ENCODE peak calls at places on chromosome 2, in eight cellular contexts. U is CD8-positive, alpha-beta memory T cell; K is PC-3; A is MM.1S; C is mesendoderm; X is lower lobe of right lung; Y is effector memory CD4-positive, alpha-beta T cell; E is OCI-LY7. T is an unnamed sample.

GRCh38 chr2:217585362-217585761 is 417.4 kb downstream of the TNS1 start:
- DNase-seq in Y (no peak), A (no peak), K (no peak), X (no peak), C (no peak), U (no peak), E (no peak), T (no peak)

GRCh38 chr2:147006724-147007123 is 838.1 kb upstream of the ACVR2A start:
- DNase-seq in C (no peak), X (no peak), U (no peak), K (no peak), Y (no peak), A (no peak), E (no peak), T (no peak)

GRCh38 chr2:39378968-39379367 is 58.1 kb downstream of the MAP4K3 start:
- DNase-seq in U (no peak), Y (no peak), C (no peak), X (no peak), A (no peak), E (no peak), K (no peak), T (no peak)

GRCh38 chr2:237920673-237921072 is 46.1 kb upstream of the UBE2F start:
- DNase-seq in X (no peak), K (no peak), E (no peak), Y (no peak), C (no peak), A (no peak), U (no peak), T (no peak)

GRCh38 chr2:72496479-72496878 is 329.4 kb downstream of the EXOC6B start:
- DNase-seq in C (no peak), U (no peak), E (no peak), A (no peak), Y (no peak), K (no peak), X (no peak), T (no peak)

GRCh38 chr2:236794074-236794473 is 224.4 kb downstream of the ACKR3 start:
- DNase-seq in A (no peak), Y (no peak), X (no peak), C (peak), K (peak), E (no peak), U (no peak), T (no peak)

GRCh38 chr2:25976884-25977741 is 5.2 kb downstream of the KIF3C start:
- DNase-seq in Y (no peak), C (peak), E (no peak), X (no peak), U (no peak), K (peak), A (no peak), T (no peak)

GRCh38 chr2:75221872-75222271 is 22.6 kb upstream of the TACR1 start:
- DNase-seq in U (no peak), A (no peak), E (no peak), K (peak), Y (no peak), C (no peak), X (no peak), T (no peak)

GRCh38 chr2:172561270-172561669 is 5.4 kb downstream of the PDK1 start:
- DNase-seq in A (peak), U (no peak), Y (no peak), C (no peak), X (no peak), K (no peak), E (no peak), T (no peak)

GRCh38 chr2:26670171-26670570 is 22.4 kb upstream of the KCNK3 start:
- DNase-seq in Y (no peak), U (no peak), C (no peak), E (no peak), K (peak), X (no peak), A (no peak), T (no peak)

GRCh38 chr2:143716527-143716926 is 587.3 kb downstream of the ARHGAP15 start:
- DNase-seq in E (no peak), Y (no peak), A (no peak), U (no peak), X (no peak), C (no peak), K (no peak), T (no peak)

GRCh38 chr2:232777278-232777677 is 913 bp upstream of the KCNJ13 start:
- DNase-seq in Y (no peak), K (no peak), X (no peak), C (no peak), U (no peak), E (no peak), A (no peak), T (no peak)

GRCh38 chr2:133841905-133842304 is 273.6 kb upstream of the NCKAP5 start:
- DNase-seq in A (no peak), U (no peak), C (no peak), Y (no peak), K (peak), E (no peak), X (no peak), T (no peak)

GRCh38 chr2:214310319-214310718 is 100.5 kb upstream of the VWC2L start:
- DNase-seq in Y (no peak), U (no peak), A (peak), X (no peak), K (peak), C (peak), E (no peak), T (no peak)

GRCh38 chr2:44821500-44821899 is 120.0 kb upstream of the SIX3 start:
- DNase-seq in A (no peak), Y (no peak), U (no peak), E (no peak), K (no peak), C (no peak), X (no peak), T (no peak)

GRCh38 chr2:231886071-231886681 is 40.0 kb downstream of the NPPC start:
- DNase-seq in X (no peak), K (no peak), C (no peak), E (no peak), A (no peak), Y (no peak), U (no peak), T (no peak)

GRCh38 chr2:136305517-136306192 is 187.7 kb upstream of the CXCR4 start:
- DNase-seq in U (peak), A (peak), Y (peak), K (no peak), E (no peak), C (peak), X (no peak), T (no peak)

GRCh38 chr2:174918886-174919526 is 86.2 kb downstream of the CHN1 start:
- DNase-seq in E (no peak), X (no peak), U (no peak), Y (no peak), C (peak), K (no peak), A (no peak), T (no peak)

GRCh38 chr2:237629739-237630138 is 2.4 kb downstream of the LRRFIP1 start:
- DNase-seq in A (no peak), U (no peak), Y (no peak), K (peak), C (no peak), X (no peak), E (no peak), T (no peak)

GRCh38 chr2:181944164-181944913 is 41.3 kb upstream of the PPP1R1C start:
- DNase-seq in E (no peak), U (no peak), X (no peak), K (no peak), Y (no peak), C (no peak), A (no peak), T (no peak)

GRCh38 chr2:24620936-24621335 is 129.9 kb downstream of the NCOA1 start:
- DNase-seq in U (no peak), C (peak), K (no peak), A (no peak), Y (no peak), X (no peak), E (no peak), T (no peak)

GRCh38 chr2:170742000-170742399 is 26.9 kb downstream of the SP5 start:
- DNase-seq in U (no peak), C (no peak), X (no peak), Y (no peak), A (no peak), K (no peak), E (no peak), T (no peak)

GRCh38 chr2:36966370-36967235 is at the start of gene STRN:
- DNase-seq in X (peak), Y (peak), U (peak), K (peak), C (peak), A (peak), E (peak), T (peak)

GRCh38 chr2:137846993-137847392 is 117.3 kb upstream of the HNMT start:
- DNase-seq in C (no peak), A (no peak), Y (no peak), U (no peak), X (no peak), E (no peak), K (peak), T (no peak)

DNA sequence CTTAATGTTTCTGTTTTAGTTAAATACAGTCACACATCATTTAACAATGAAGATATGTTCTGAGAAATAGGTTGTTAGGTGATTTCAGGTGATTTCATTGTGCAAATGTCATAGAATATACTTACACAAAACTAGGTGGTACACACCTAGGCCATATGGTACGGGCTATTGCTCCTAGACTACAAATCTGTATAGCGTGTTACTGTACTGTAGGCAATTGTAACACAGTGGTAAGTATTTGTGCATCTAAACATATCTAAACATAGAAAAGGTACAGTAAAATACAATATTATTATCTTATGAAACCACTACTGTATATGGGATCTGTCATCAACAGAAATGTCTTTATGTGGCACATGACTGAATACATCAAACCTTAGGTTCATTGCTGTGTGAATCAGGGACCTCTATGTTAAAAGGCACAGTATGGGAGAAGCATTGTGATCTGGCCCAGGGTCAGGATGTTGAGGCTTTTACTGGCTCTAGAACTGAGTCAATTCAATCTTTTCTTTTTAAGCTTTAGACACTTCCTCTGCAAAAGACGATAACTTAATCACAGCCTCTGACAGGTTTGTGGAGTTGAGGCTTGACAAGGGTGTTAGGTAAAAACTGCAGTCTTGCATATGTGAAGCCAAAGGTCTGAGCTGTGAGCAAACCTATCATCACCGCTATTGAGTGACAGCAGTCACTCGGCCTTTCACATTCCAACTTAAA is 17.5 kb upstream of the ARHGAP25 start:
- DNase-seq in K (no peak), X (no peak), Y (no peak), C (no peak), A (no peak), E (no peak), U (no peak), T (no peak)
- H3K27ac ChIP-seq in K (no peak), X (no peak), Y (peak), C (no peak), A (no peak), E (no peak), U (no peak), T (no peak)

GRCh38 chr2:105778344-105778607 is 33.6 kb downstream of the NCK2 start:
- DNase-seq in C (no peak), K (no peak), E (no peak), Y (no peak), U (no peak), X (no peak), A (no peak), T (no peak)
- H3K27ac ChIP-seq in C (no peak), K (no peak), E (no peak), Y (peak), U (peak), X (no peak), A (no peak), T (no peak)

GRCh38 chr2:168272225-168272624 is 24.8 kb upstream of the STK39 start:
- DNase-seq in U (no peak), K (peak), X (no peak), A (no peak), Y (no peak), E (no peak), C (no peak), T (no peak)

GRCh38 chr2:168278424-168278888 is 31.1 kb upstream of the STK39 start:
- DNase-seq in C (peak), Y (no peak), X (no peak), A (no peak), K (peak), E (no peak), U (no peak), T (no peak)

DNA sequence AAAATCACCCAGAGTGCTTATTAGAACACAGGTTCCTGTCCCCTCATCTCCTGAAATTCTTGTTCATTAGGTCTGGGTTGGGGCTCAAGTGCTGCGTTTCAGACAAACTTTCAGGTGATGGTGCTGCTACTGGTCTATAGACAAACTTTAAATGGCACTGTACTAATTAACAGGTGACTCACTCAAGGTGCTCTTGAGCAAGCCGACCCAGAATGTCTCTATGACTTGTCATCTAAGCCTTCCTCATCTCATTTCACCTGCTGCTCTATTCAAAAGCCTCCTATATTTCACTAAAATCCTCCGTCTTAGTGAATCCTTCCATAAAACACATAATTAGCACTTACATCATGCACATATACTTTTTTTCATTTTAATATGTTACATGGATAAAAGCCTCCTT is 29.9 kb upstream of the STK39 start:
- DNase-seq in K (no peak), A (no peak), C (no peak), X (no peak), Y (no peak), E (no peak), U (no peak), T (no peak)
- H3K27ac ChIP-seq in K (no peak), A (no peak), C (no peak), X (no peak), Y (no peak), E (no peak), U (no peak), T (no peak)

DNA sequence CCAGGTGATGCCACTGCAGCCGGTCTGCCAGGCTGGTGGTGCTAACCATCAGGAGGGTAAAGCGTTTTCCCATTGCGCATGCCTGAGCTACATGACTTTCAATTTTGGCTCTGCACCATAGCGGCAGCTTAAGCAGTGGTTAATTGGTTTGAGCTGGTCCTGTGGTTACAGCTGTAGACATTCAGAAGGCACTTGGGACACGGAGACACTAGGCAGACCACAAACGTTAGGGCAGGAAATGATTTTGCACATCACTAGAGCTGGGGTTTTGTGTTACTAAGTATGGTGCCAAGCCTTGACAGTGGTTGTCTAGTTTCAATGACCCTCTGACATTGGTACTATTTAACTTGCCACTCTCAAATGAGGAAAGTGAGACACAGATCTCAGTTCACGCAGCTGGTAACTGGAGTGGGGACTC is 28.9 kb upstream of the CNOT11 start:
- DNase-seq in C (no peak), K (no peak), Y (peak), E (peak), X (no peak), U (peak), A (peak), T (no peak)
- H3K27ac ChIP-seq in C (no peak), K (no peak), Y (no peak), E (peak), X (no peak), U (no peak), A (peak), T (no peak)

T was measured in caudate nucleus.